ENCODE peak calls at places on chromosomes 13 and 19, in four cellular contexts. N, F, Y and J are unnamed samples.

GRCh38 chr19:48619692-48620565 is 623 bp downstream of the SPHK2 start:
- DNase-seq in F (no peak), N (no peak), Y (peak; percentile 30), J (no peak)

GRCh38 chr19:20787766-20788165 is 11.7 kb downstream of the ZNF66 start:
- DNase-seq in Y (no peak), F (no peak), N (no peak), J (no peak)

GRCh38 chr19:46155237-46155636 is 7.2 kb downstream of the IGFL2 start:
- DNase-seq in F (no peak), N (no peak), Y (no peak), J (no peak)

GRCh38 chr13:98311200-98311548 is 134.1 kb upstream of the RNF113B start:
- DNase-seq in Y (no peak), N (no peak), F (no peak), J (no peak)

GRCh38 chr13:110268061-110268460 is 38.9 kb downstream of the COL4A1 start:
- DNase-seq in Y (no peak), N (no peak), F (no peak), J (no peak)

GRCh38 chr19:2887391-2887914 is 13.3 kb upstream of the ZNF57 start:
- DNase-seq in N (no peak), F (no peak), Y (peak; percentile 34), J (no peak)

GRCh38 chr19:56538761-56539263 is at the start of gene ZFP28:
- DNase-seq in N (peak; percentile 89), Y (peak; percentile 80), F (peak; percentile 90), J (peak; percentile 75)

GRCh38 chr19:50548191-50549058 is 19.8 kb downstream of the LRRC4B start:
- DNase-seq in Y (no peak), N (no peak), F (no peak), J (no peak)

GRCh38 chr19:49840736-49841249 is 10.2 kb upstream of the PTOV1 start:
- DNase-seq in Y (no peak), F (no peak), N (no peak), J (no peak)

GRCh38 chr19:5157186-5157585 is 183.4 kb downstream of the PTPRS start:
- DNase-seq in F (no peak), N (no peak), Y (no peak), J (no peak)

GRCh38 chr13:108780706-108781105 is 151.3 kb downstream of the MYO16 start:
- DNase-seq in F (no peak), Y (no peak), N (no peak), J (no peak)

GRCh38 chr13:112202266-112202665 is 135.3 kb downstream of the SOX1 start:
- DNase-seq in N (no peak), Y (no peak), F (no peak), J (no peak)

GRCh38 chr19:41869374-41869955 is 7.6 kb upstream of the CD79A start:
- DNase-seq in F (no peak), N (no peak), Y (no peak), J (no peak)

GRCh38 chr19:14081797-14082674 is 3.5 kb downstream of the C19orf67 start:
- DNase-seq in F (peak; percentile 89), Y (no peak), N (peak; percentile 55), J (no peak)

GRCh38 chr19:14433454-14434156 is 499 bp downstream of the PKN1 start:
- DNase-seq in Y (no peak), N (no peak), F (peak; percentile 79), J (no peak)

GRCh38 chr13:49495783-49496762 is at the start of gene PHF11:
- DNase-seq in Y (peak; percentile 74), N (peak; percentile 87), F (peak; percentile 94), J (peak; percentile 63)

GRCh38 chr13:40549500-40550094 is 116.8 kb downstream of the FOXO1 start:
- DNase-seq in Y (no peak), F (no peak), N (no peak), J (no peak)

GRCh38 chr19:43667524-43668405 is 2.2 kb downstream of the PLAUR start:
- DNase-seq in Y (no peak), N (peak; percentile 33), F (peak; percentile 70), J (peak; percentile 5)

GRCh38 chr13:34347784-34348573 is 530.0 kb downstream of the RFC3 start:
- DNase-seq in N (peak; percentile 23), F (no peak), Y (no peak), J (no peak)

GRCh38 chr19:1453525-1454371 is 3.8 kb downstream of the APC2 start:
- DNase-seq in N (no peak), Y (peak; percentile 63), F (no peak), J (peak; percentile 55)

GRCh38 chr13:42110410-42111155 is 62.1 kb downstream of the DGKH start:
- DNase-seq in N (no peak), F (no peak), Y (no peak), J (peak; percentile 33)

GRCh38 chr13:26074706-26075105 is 22.9 kb upstream of the SHISA2 start:
- DNase-seq in Y (no peak), F (no peak), N (no peak), J (no peak)

GRCh38 chr19:8004723-8005513 is 523 bp downstream of the ELAVL1 start:
- DNase-seq in N (no peak), Y (no peak), F (peak; percentile 71), J (peak; percentile 58)

GRCh38 chr13:59384154-59384553 is 779.6 kb downstream of the DIAPH3 start:
- DNase-seq in N (no peak), Y (no peak), F (no peak), J (no peak)

GRCh38 chr13:29046588-29046987 is 226.4 kb downstream of the MTUS2 start:
- DNase-seq in Y (no peak), N (no peak), F (no peak), J (no peak)

GRCh38 chr13:29049524-29049923 is 229.4 kb downstream of the MTUS2 start:
- DNase-seq in Y (no peak), N (no peak), F (no peak), J (no peak)
- TF ChIP-seq CTCF in Y (peak; percentile 21), N (no peak), F (no peak), J (no peak)

GRCh38 chr13:47459512-47459911 is 541.6 kb downstream of the SUCLA2 start:
- DNase-seq in N (no peak), F (no peak), Y (no peak), J (no peak)
- TF ChIP-seq CTCF in N (no peak), F (peak; percentile 22), Y (peak; percentile 62), J (no peak)

GRCh38 chr13:31234729-31235128 is 35.0 kb downstream of the B3GLCT start:
- DNase-seq in F (no peak), Y (peak; percentile 45), N (no peak), J (no peak)
- TF ChIP-seq CTCF in F (no peak), Y (peak; percentile 56), N (no peak), J (peak; percentile 27)

GRCh38 chr19:19385131-19385899 is 20.2 kb upstream of the GATAD2A start:
- DNase-seq in Y (peak; percentile 100), N (peak; percentile 100), F (peak; percentile 99), J (peak; percentile 100)
- TF ChIP-seq CTCF in Y (no peak), N (peak; percentile 30), F (peak; percentile 26), J (no peak)

DNA sequence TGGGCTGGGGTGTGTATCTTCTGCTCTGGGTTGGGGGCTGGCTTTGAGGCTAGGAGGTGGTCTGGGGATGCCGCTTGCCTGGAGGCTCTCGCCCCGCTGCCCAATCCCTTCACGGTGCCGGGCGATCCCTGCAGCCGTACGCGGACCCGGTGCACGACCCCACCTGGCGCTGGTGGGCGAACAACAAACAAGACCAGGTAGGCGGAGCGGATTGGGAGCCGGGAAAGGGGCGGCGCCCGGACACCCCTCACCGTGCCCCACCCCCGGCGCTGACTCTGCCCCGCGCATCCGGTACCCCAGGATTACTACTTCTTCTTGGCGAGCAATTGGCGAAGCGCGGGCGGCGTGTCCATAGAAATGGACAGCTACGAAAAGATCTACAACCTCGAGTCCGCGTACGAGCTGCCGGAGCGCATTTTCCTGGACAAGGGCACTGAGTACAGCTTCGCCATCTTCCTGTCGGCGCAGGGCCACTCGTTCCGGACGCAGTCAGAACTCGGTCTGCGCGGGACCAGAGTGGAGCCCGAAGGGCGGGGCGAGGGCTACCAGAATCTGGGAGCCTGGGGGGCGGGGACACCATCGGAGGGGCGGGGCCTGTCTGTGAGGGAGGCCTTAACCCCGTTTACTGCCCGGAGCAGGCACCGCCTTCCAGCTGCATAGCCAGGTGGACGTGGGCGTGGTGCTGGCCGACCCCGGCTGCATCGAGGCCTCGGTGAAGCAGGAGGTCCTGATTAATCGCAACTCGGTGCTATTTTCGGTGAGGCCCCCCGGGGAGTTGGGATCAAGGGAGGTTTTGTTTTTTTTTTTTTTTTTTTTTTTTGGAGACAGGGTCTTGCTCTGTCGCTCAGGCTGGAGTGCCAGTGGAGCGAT is 12.1 kb upstream of the PSMD8 start:
- DNase-seq in N (peak; percentile 81), F (peak; percentile 96), Y (peak; percentile 96), J (peak; percentile 86)
- TF ChIP-seq CTCF in N (no peak), F (no peak), Y (no peak), J (no peak)

GRCh38 chr13:51923983-51924539 is 62.3 kb downstream of the CCDC70 start:
- DNase-seq in F (no peak), N (peak; percentile 7), Y (peak; percentile 46), J (no peak)
- TF ChIP-seq CTCF in F (no peak), N (no peak), Y (peak; percentile 61), J (peak; percentile 25)

GRCh38 chr13:113597386-113598080 is 13.0 kb downstream of the TFDP1 start:
- DNase-seq in Y (peak; percentile 21), N (no peak), F (peak; percentile 33), J (no peak)

GRCh38 chr13:113599396-113599795 is 14.8 kb downstream of the TFDP1 start:
- DNase-seq in Y (peak; percentile 12), F (peak; percentile 37), N (no peak), J (no peak)

GRCh38 chr13:113596321-113597200 is 12.0 kb downstream of the TFDP1 start:
- DNase-seq in Y (peak; percentile 14), N (no peak), F (peak; percentile 52), J (no peak)

GRCh38 chr13:113598481-113598880 is 13.9 kb downstream of the TFDP1 start:
- DNase-seq in N (no peak), Y (peak; percentile 13), F (peak; percentile 18), J (no peak)

DNA sequence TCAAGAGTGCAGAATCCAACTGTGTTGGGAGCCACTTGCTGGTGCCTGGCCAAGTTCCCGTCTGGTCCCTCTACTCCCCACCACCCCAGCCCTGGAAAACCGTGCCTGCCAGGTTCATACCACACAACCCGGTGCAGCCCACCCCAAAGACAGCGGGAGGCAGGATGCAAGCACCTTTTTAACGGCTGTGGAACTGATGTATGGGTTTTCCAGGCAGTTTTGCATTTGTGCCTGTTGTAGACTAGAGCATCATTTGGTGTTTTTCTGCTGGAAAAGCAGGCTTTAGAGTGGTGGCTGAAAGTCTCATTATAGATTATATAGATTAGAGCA is 13.5 kb downstream of the TFDP1 start:
- DNase-seq in F (peak; percentile 35), N (no peak), Y (peak; percentile 18), J (no peak)
- TF ChIP-seq CTCF in F (no peak), N (no peak), Y (no peak), J (no peak)